ENCODE peak calls at places on chromosomes 1 and 21, in six cellular contexts. Q is mucosa of descending colon, Y is neural progenitor cell, B is MM.1S, E is foreskin fibroblast, P is PC-9. F is an unnamed sample.

GRCh38 chr1:37867784-37868183 is 8.4 kb upstream of the MTF1 start:
- DNase-seq in Y (no peak), P (no peak), Q (no peak), E (no peak), B (no peak), F (no peak)

GRCh38 chr1:248837045-248837793 is 805 bp upstream of the ZNF672 start:
- DNase-seq in E (no peak), P (no peak), B (no peak), Q (no peak), Y (peak; percentile 22), F (no peak)

GRCh38 chr1:204883405-204883804 is 12.7 kb downstream of the NFASC start:
- DNase-seq in B (no peak), P (no peak), Q (no peak), Y (peak; percentile 6), E (no peak), F (no peak)

GRCh38 chr1:41670558-41670957 is 186.1 kb upstream of the EDN2 start:
- DNase-seq in Y (no peak), P (peak; percentile 89), B (no peak), Q (no peak), E (peak; percentile 84), F (no peak)

GRCh38 chr1:33455537-33456301 is 16.7 kb upstream of the ZSCAN20 start:
- DNase-seq in Q (no peak), B (peak; percentile 63), P (peak; percentile 51), E (peak; percentile 95), Y (peak; percentile 66), F (peak; percentile 53)

GRCh38 chr21:45574691-45575090 is 32.5 kb upstream of the SLC19A1 start:
- DNase-seq in Q (no peak), E (no peak), B (no peak), P (no peak), Y (no peak), F (no peak)

GRCh38 chr1:230424440-230425251 is 1.5 kb downstream of the PGBD5 start:
- DNase-seq in Q (peak; percentile 41), Y (peak; percentile 64), E (no peak), B (no peak), P (no peak), F (no peak)

GRCh38 chr1:248923932-248924331 is 17.9 kb downstream of the PGBD2 start:
- DNase-seq in Y (no peak), P (no peak), E (no peak), B (no peak), Q (no peak), F (no peak)

GRCh38 chr1:206461602-206462455 is 8.4 kb upstream of the IKBKE start:
- DNase-seq in B (peak; percentile 84), Y (peak; percentile 78), E (peak; percentile 83), Q (no peak), P (peak; percentile 49), F (no peak)

GRCh38 chr1:186617860-186618780 is 62.1 kb downstream of the PTGS2 start:
- DNase-seq in E (peak; percentile 77), B (peak; percentile 98), Q (peak; percentile 66), Y (no peak), P (no peak), F (peak; percentile 83)

GRCh38 chr1:51240096-51240495 is 4.0 kb downstream of the RNF11 start:
- DNase-seq in Q (no peak), Y (peak; percentile 45), P (no peak), E (no peak), B (no peak), F (no peak)

GRCh38 chr1:243254927-243255790 is at the start of gene CEP170:
- DNase-seq in E (peak; percentile 94), Q (peak; percentile 95), B (peak; percentile 94), P (peak; percentile 80), Y (peak; percentile 99), F (peak; percentile 95)

GRCh38 chr1:221631551-221631950 is 110.3 kb downstream of the DUSP10 start:
- DNase-seq in B (no peak), P (no peak), E (no peak), Q (no peak), Y (no peak), F (no peak)

GRCh38 chr1:28185071-28185470 is 8.6 kb upstream of the PTAFR start:
- DNase-seq in Y (no peak), P (no peak), B (no peak), Q (no peak), E (no peak), F (no peak)

GRCh38 chr1:147840909-147841308 is 61.7 kb upstream of the GJA8 start:
- DNase-seq in E (no peak), P (no peak), Q (no peak), B (no peak), Y (no peak), F (no peak)

GRCh38 chr1:224496826-224497225 is 62.2 kb upstream of the WDR26 start:
- DNase-seq in P (no peak), Q (no peak), E (no peak), Y (no peak), B (no peak), F (no peak)

GRCh38 chr1:197356723-197357533 is 88.9 kb downstream of the CRB1 start:
- DNase-seq in B (peak; percentile 44), E (peak; percentile 56), Y (peak; percentile 66), Q (no peak), P (peak; percentile 41), F (no peak)

GRCh38 chr21:41137889-41138288 is 30.1 kb upstream of the BACE2 start:
- DNase-seq in P (no peak), E (no peak), B (no peak), Q (no peak), Y (no peak), F (no peak)

GRCh38 chr1:53727461-53727860 is 11.5 kb downstream of the GLIS1 start:
- DNase-seq in P (no peak), E (no peak), B (no peak), Q (no peak), Y (no peak), F (no peak)

GRCh38 chr1:18351735-18352134 is 129.0 kb upstream of the KLHDC7A start:
- DNase-seq in E (no peak), B (no peak), Y (peak; percentile 33), Q (no peak), P (no peak), F (no peak)

GRCh38 chr1:11316701-11317100 is 43.7 kb downstream of the UBIAD1 start:
- DNase-seq in B (no peak), E (no peak), Q (no peak), P (no peak), Y (no peak), F (no peak)

GRCh38 chr1:172135923-172136610 is 284.4 kb upstream of the C1orf105 start:
- DNase-seq in E (peak; percentile 78), Y (no peak), B (no peak), P (peak; percentile 48), Q (no peak), F (no peak)

GRCh38 chr1:73604739-73605138 is 593.2 kb downstream of the LRRIQ3 start:
- DNase-seq in Y (no peak), B (no peak), E (no peak), Q (no peak), P (peak; percentile 33), F (no peak)

GRCh38 chr1:25037174-25038074 is 107.3 kb upstream of the RUNX3 start:
- DNase-seq in P (no peak), Y (peak; percentile 70), B (peak; percentile 58), Q (peak; percentile 47), E (peak; percentile 25), F (no peak)

GRCh38 chr1:240149488-240150094 is 57.9 kb downstream of the FMN2 start:
- DNase-seq in Y (peak; percentile 26), P (no peak), B (peak; percentile 43), E (peak; percentile 74), Q (no peak), F (no peak)

GRCh38 chr1:6440198-6441126 is 15.9 kb downstream of the ESPN start:
- DNase-seq in Q (peak; percentile 87), P (no peak), E (peak; percentile 72), Y (peak; percentile 84), B (peak; percentile 23), F (no peak)
- H3K4me3 ChIP-seq in Q (no peak overlapping the region), P (no peak overlapping the region), E (no peak overlapping the region), Y (peak overlapping the region; percentile 43), B (no peak overlapping the region), F (no peak overlapping the region)

DNA sequence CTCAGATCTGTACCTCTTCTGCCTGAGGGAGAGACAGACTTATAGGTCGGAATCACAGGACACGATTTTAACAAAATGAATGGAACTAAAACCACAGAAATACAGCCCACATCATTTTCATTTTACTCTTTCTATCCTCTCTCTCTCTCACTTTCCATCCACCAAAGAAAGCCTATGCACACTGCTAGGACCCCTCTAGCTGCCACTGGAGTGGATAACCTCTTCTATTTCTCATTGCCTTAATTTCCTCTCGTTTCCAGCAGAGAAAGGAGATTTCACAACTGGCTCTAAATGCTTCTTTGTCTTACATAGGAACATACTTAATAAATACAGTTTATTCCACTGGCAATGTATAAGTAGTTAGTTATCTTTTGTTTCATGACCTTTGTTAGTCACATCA is 867.8 kb upstream of the ADGRL4 start:
- DNase-seq in Q (no peak), Y (no peak), B (no peak), E (peak; percentile 20), P (no peak), F (no peak)
- TF ChIP-seq CTCF in Q (no peak), Y (no peak), B (no peak), E (no peak), P (no peak), F (no peak)

GRCh38 chr1:77025599-77025998 is 158.3 kb downstream of the ST6GALNAC5 start:
- DNase-seq in Q (no peak), E (no peak), Y (no peak), B (no peak), P (no peak), F (no peak)

GRCh38 chr1:77018386-77019156 is 151.3 kb downstream of the ST6GALNAC5 start:
- DNase-seq in P (peak; percentile 96), Q (no peak), E (no peak), Y (no peak), B (no peak), F (no peak)

GRCh38 chr1:77024500-77024899 is 157.2 kb downstream of the ST6GALNAC5 start:
- DNase-seq in B (no peak), E (no peak), Y (no peak), P (no peak), Q (no peak), F (no peak)

GRCh38 chr1:77026126-77026525 is 158.8 kb downstream of the ST6GALNAC5 start:
- DNase-seq in B (no peak), Y (no peak), Q (no peak), P (no peak), E (no peak), F (no peak)

GRCh38 chr1:77021637-77022036 is 154.4 kb downstream of the ST6GALNAC5 start:
- DNase-seq in E (no peak), Q (no peak), B (no peak), P (no peak), Y (no peak), F (no peak)
- H3K4me3 ChIP-seq in E (no peak overlapping the region), Q (no peak overlapping the region), B (no peak overlapping the region), P (no peak overlapping the region), Y (no peak overlapping the region), F (no peak overlapping the region)

GRCh38 chr1:31715097-31715872 is 11.5 kb upstream of the COL16A1 start:
- DNase-seq in Y (peak; percentile 93), B (peak; percentile 36), Q (peak; percentile 93), E (peak; percentile 95), P (peak; percentile 90), F (no peak)

GRCh38 chr1:31715873-31716220 is 12.0 kb upstream of the COL16A1 start:
- DNase-seq in P (no peak), Q (no peak), Y (no peak), B (no peak), E (no peak), F (no peak)

GRCh38 chr1:31712625-31713024 is 8.8 kb upstream of the COL16A1 start:
- DNase-seq in B (no peak), Y (no peak), Q (peak; percentile 72), P (peak; percentile 88), E (peak; percentile 85), F (no peak)

GRCh38 chr1:31712041-31712440 is 8.2 kb upstream of the COL16A1 start:
- DNase-seq in Y (no peak), B (no peak), Q (no peak), P (no peak), E (peak; percentile 32), F (no peak)

GRCh38 chr1:31714442-31715096 is 10.8 kb upstream of the COL16A1 start:
- DNase-seq in Y (peak; percentile 88), P (peak; percentile 46), Q (peak; percentile 79), E (peak; percentile 91), B (peak; percentile 47), F (no peak)
- TF ChIP-seq CTCF in Y (peak; percentile 63), P (no peak), Q (no peak), E (no peak), B (peak; percentile 70), F (peak; percentile 52)

F was measured in GM12864.